ENCODE peak calls at places on chromosome 19, in five cellular contexts. One of them, this sample, is unnamed. For H3K4me1, H3K27me3 and H3K36me3, the result is how much of the 10 kb centered on the place peaks cover.

GRCh38 chr19:51387924-51388389 is at the start of gene LIM2:
- DNase-seq in keratinocyte: no peak
- DNase-seq in CD8-positive, alpha-beta memory T cell: no peak
- DNase-seq in pancreas: no peak
- DNase-seq in left ventricle myocardium inferior: no peak
- DNase-seq in this sample: no peak

GRCh38 chr19:18460313-18460712 is 22.4 kb upstream of the ISYNA1 start:
- DNase-seq in keratinocyte: no peak
- DNase-seq in CD8-positive, alpha-beta memory T cell: no peak
- DNase-seq in pancreas: no peak
- DNase-seq in left ventricle myocardium inferior: peak
- DNase-seq in this sample: peak

GRCh38 chr19:11324079-11324661 is 15.3 kb downstream of the RAB3D start:
- DNase-seq in keratinocyte: no peak
- DNase-seq in CD8-positive, alpha-beta memory T cell: no peak
- DNase-seq in pancreas: peak
- DNase-seq in left ventricle myocardium inferior: peak
- DNase-seq in this sample: no peak

GRCh38 chr19:15529774-15530372 is 21.5 kb downstream of the CYP4F22 start:
- DNase-seq in keratinocyte: no peak
- DNase-seq in CD8-positive, alpha-beta memory T cell: no peak
- DNase-seq in pancreas: no peak
- DNase-seq in left ventricle myocardium inferior: no peak
- DNase-seq in this sample: no peak

GRCh38 chr19:48308695-48309586 is 16.4 kb upstream of the EMP3 start:
- DNase-seq in keratinocyte: no peak
- DNase-seq in CD8-positive, alpha-beta memory T cell: no peak
- DNase-seq in pancreas: no peak
- DNase-seq in left ventricle myocardium inferior: no peak
- DNase-seq in this sample: peak

GRCh38 chr19:19405919-19406877 is 723 bp downstream of the GATAD2A start:
- DNase-seq in keratinocyte: no peak
- DNase-seq in CD8-positive, alpha-beta memory T cell: peak
- DNase-seq in pancreas: peak
- DNase-seq in left ventricle myocardium inferior: peak
- DNase-seq in this sample: peak

GRCh38 chr19:2274185-2274711 is 7.7 kb downstream of the PEAK3 start:
- DNase-seq in keratinocyte: no peak
- DNase-seq in CD8-positive, alpha-beta memory T cell: no peak
- DNase-seq in pancreas: no peak
- DNase-seq in left ventricle myocardium inferior: no peak
- DNase-seq in this sample: no peak

GRCh38 chr19:34731019-34731829 is 2.8 kb upstream of the ZNF181 start:
- DNase-seq in keratinocyte: no peak
- DNase-seq in CD8-positive, alpha-beta memory T cell: no peak
- DNase-seq in pancreas: peak
- DNase-seq in left ventricle myocardium inferior: peak
- DNase-seq in this sample: no peak

GRCh38 chr19:35557539-35558399 is 5.7 kb downstream of the ATP4A start:
- DNase-seq in keratinocyte: no peak
- DNase-seq in CD8-positive, alpha-beta memory T cell: no peak
- DNase-seq in pancreas: peak
- DNase-seq in left ventricle myocardium inferior: peak
- DNase-seq in this sample: peak

GRCh38 chr19:37074111-37074510 is 4.1 kb upstream of the ZNF420 start:
- DNase-seq in keratinocyte: no peak
- DNase-seq in CD8-positive, alpha-beta memory T cell: no peak
- DNase-seq in pancreas: no peak
- DNase-seq in left ventricle myocardium inferior: no peak
- DNase-seq in this sample: no peak

GRCh38 chr19:49801401-49801888 is 11.6 kb downstream of the FUZ start:
- DNase-seq in keratinocyte: no peak
- DNase-seq in CD8-positive, alpha-beta memory T cell: no peak
- DNase-seq in pancreas: no peak
- DNase-seq in left ventricle myocardium inferior: no peak
- DNase-seq in this sample: no peak

GRCh38 chr19:18896421-18896841 is 473 bp upstream of the CERS1 start:
- DNase-seq in keratinocyte: no peak
- DNase-seq in CD8-positive, alpha-beta memory T cell: no peak
- DNase-seq in pancreas: no peak
- DNase-seq in left ventricle myocardium inferior: no peak
- DNase-seq in this sample: no peak

GRCh38 chr19:18775586-18776287 is 15.4 kb downstream of the COMP start:
- DNase-seq in keratinocyte: no peak
- DNase-seq in CD8-positive, alpha-beta memory T cell: no peak
- DNase-seq in pancreas: no peak
- DNase-seq in left ventricle myocardium inferior: no peak
- DNase-seq in this sample: no peak

GRCh38 chr19:44587863-44588752 is 25.3 kb upstream of the IGSF23 start:
- DNase-seq in keratinocyte: peak
- DNase-seq in CD8-positive, alpha-beta memory T cell: no peak
- DNase-seq in pancreas: no peak
- DNase-seq in left ventricle myocardium inferior: no peak
- DNase-seq in this sample: no peak

GRCh38 chr19:56476671-56477428 is at the start of gene ZNF667:
- DNase-seq in keratinocyte: no peak
- DNase-seq in CD8-positive, alpha-beta memory T cell: no peak
- DNase-seq in pancreas: no peak
- DNase-seq in left ventricle myocardium inferior: peak
- DNase-seq in this sample: peak

GRCh38 chr19:45769054-45769782 is at the start of gene SIX5:
- DNase-seq in keratinocyte: peak
- DNase-seq in CD8-positive, alpha-beta memory T cell: peak
- DNase-seq in pancreas: peak
- DNase-seq in left ventricle myocardium inferior: peak
- DNase-seq in this sample: peak

GRCh38 chr19:6071103-6071485 is 39.2 kb downstream of the RFX2 start:
- DNase-seq in keratinocyte: no peak
- DNase-seq in CD8-positive, alpha-beta memory T cell: no peak
- DNase-seq in pancreas: no peak
- DNase-seq in left ventricle myocardium inferior: no peak
- DNase-seq in this sample: peak

GRCh38 chr19:43425567-43426392 is 11.1 kb downstream of the TEX101 start:
- DNase-seq in keratinocyte: no peak
- DNase-seq in CD8-positive, alpha-beta memory T cell: no peak
- DNase-seq in pancreas: peak
- DNase-seq in left ventricle myocardium inferior: no peak
- DNase-seq in this sample: peak

GRCh38 chr19:36441339-36441738 is 22.9 kb upstream of the ZFP82 start:
- DNase-seq in keratinocyte: no peak
- DNase-seq in CD8-positive, alpha-beta memory T cell: no peak
- DNase-seq in pancreas: no peak
- DNase-seq in left ventricle myocardium inferior: no peak
- DNase-seq in this sample: no peak

GRCh38 chr19:2731181-2732117 is 8.4 kb downstream of the SLC39A3 start:
- DNase-seq in keratinocyte: no peak
- DNase-seq in CD8-positive, alpha-beta memory T cell: no peak
- DNase-seq in pancreas: no peak
- DNase-seq in left ventricle myocardium inferior: no peak
- DNase-seq in this sample: no peak

GRCh38 chr19:49409441-49410029 is 13.7 kb downstream of the PTH2 start:
- DNase-seq in keratinocyte: no peak
- DNase-seq in CD8-positive, alpha-beta memory T cell: no peak
- DNase-seq in pancreas: no peak
- DNase-seq in left ventricle myocardium inferior: no peak
- DNase-seq in this sample: no peak

GRCh38 chr19:14318873-14319272 is 62.4 kb upstream of the ADGRE5 start:
- DNase-seq in keratinocyte: no peak
- DNase-seq in CD8-positive, alpha-beta memory T cell: no peak
- DNase-seq in pancreas: no peak
- DNase-seq in left ventricle myocardium inferior: no peak
- DNase-seq in this sample: no peak

GRCh38 chr19:45881909-45882528 is 3.9 kb downstream of the IRF2BP1 start:
- DNase-seq in keratinocyte: no peak
- DNase-seq in CD8-positive, alpha-beta memory T cell: no peak
- DNase-seq in pancreas: peak
- DNase-seq in left ventricle myocardium inferior: no peak
- DNase-seq in this sample: no peak

GRCh38 chr19:28184997-28185396 is 1028.0 kb downstream of the UQCRFS1 start:
- DNase-seq in keratinocyte: no peak
- DNase-seq in CD8-positive, alpha-beta memory T cell: no peak
- DNase-seq in pancreas: no peak
- DNase-seq in left ventricle myocardium inferior: no peak
- DNase-seq in this sample: no peak

GRCh38 chr19:4506449-4507149 is 11.7 kb downstream of the PLIN4 start:
- DNase-seq in keratinocyte: no peak
- DNase-seq in CD8-positive, alpha-beta memory T cell: no peak
- DNase-seq in pancreas: no peak
- DNase-seq in left ventricle myocardium inferior: no peak
- DNase-seq in this sample: peak
- H3K4me1 ChIP-seq in keratinocyte: under half
- H3K4me1 ChIP-seq in CD8-positive, alpha-beta memory T cell: under half
- H3K4me1 ChIP-seq in pancreas: under half
- H3K4me1 ChIP-seq in left ventricle myocardium inferior: half or more
- H3K4me1 ChIP-seq in this sample: under half

DNA sequence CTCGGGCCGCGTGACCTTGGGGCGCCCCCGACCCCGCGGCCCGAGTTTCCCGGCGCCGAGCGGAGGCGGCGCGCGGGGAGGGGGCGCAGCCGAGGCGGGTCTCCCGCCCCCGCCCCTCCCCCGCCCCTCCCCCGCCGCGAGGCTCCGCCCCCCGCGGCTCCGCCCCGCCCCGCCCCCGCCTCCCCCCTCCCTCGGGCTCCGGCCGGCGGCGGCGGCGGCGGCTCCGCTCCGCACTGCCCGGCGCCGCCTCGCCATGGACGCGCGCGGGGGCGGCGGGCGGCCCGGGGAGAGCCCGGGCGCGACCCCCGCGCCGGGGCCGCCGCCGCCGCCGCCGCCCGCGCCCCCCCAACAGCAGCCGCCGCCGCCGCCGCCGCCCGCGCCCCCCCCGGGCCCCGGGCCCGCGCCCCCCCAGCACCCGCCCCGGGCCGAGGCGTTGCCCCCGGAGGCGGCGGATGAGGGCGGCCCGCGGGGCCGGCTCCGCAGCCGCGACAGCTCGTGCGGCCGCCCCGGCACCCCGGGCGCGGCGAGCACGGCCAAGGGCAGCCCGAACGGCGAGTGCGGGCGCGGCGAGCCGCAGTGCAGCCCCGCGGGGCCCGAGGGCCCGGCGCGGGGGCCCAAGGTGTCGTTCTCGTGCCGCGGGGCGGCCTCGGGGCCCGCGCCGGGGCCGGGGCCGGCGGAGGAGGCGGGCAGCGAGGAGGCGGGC is at the start of gene HCN2:
- DNase-seq in keratinocyte: no peak
- DNase-seq in CD8-positive, alpha-beta memory T cell: no peak
- DNase-seq in pancreas: no peak
- DNase-seq in left ventricle myocardium inferior: no peak
- DNase-seq in this sample: peak
- H3K27me3 ChIP-seq in keratinocyte: under half
- H3K27me3 ChIP-seq in CD8-positive, alpha-beta memory T cell: under half
- H3K27me3 ChIP-seq in pancreas: under half
- H3K27me3 ChIP-seq in left ventricle myocardium inferior: half or more
- H3K27me3 ChIP-seq in this sample: under half

GRCh38 chr19:16628984-16629691 is 1.1 kb upstream of the MED26 start:
- DNase-seq in keratinocyte: no peak
- DNase-seq in CD8-positive, alpha-beta memory T cell: no peak
- DNase-seq in pancreas: peak
- DNase-seq in left ventricle myocardium inferior: peak
- DNase-seq in this sample: peak

GRCh38 chr19:16627194-16627927 is 643 bp downstream of the MED26 start:
- DNase-seq in keratinocyte: no peak
- DNase-seq in CD8-positive, alpha-beta memory T cell: no peak
- DNase-seq in pancreas: peak
- DNase-seq in left ventricle myocardium inferior: no peak
- DNase-seq in this sample: no peak

GRCh38 chr19:16628183-16628983 is at the start of gene MED26:
- DNase-seq in keratinocyte: peak
- DNase-seq in CD8-positive, alpha-beta memory T cell: peak
- DNase-seq in pancreas: peak
- DNase-seq in left ventricle myocardium inferior: peak
- DNase-seq in this sample: peak

GRCh38 chr19:16626796-16627193 is 1.2 kb downstream of the MED26 start:
- DNase-seq in keratinocyte: no peak
- DNase-seq in CD8-positive, alpha-beta memory T cell: no peak
- DNase-seq in pancreas: no peak
- DNase-seq in left ventricle myocardium inferior: no peak
- DNase-seq in this sample: no peak

DNA sequence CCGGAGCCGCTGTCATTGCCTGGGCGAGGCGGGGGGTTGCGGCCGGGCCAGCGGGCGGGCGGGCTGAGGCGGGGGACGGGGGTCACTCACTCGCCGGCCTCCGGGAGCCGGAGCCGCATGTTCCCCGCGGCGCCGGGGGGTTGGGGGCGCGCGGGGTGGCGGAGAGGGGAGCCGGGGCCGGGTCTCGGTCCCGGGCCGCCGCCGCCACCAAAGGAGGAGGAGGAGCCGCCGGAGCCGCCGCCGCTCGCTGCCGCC is 149 bp downstream of the MED26 start:
- DNase-seq in keratinocyte: no peak
- DNase-seq in CD8-positive, alpha-beta memory T cell: no peak
- DNase-seq in pancreas: no peak
- DNase-seq in left ventricle myocardium inferior: no peak
- DNase-seq in this sample: no peak
- H3K36me3 ChIP-seq in keratinocyte: under half
- H3K36me3 ChIP-seq in CD8-positive, alpha-beta memory T cell: under half
- H3K36me3 ChIP-seq in pancreas: under half
- H3K36me3 ChIP-seq in left ventricle myocardium inferior: under half
- H3K36me3 ChIP-seq in this sample: under half

DNA sequence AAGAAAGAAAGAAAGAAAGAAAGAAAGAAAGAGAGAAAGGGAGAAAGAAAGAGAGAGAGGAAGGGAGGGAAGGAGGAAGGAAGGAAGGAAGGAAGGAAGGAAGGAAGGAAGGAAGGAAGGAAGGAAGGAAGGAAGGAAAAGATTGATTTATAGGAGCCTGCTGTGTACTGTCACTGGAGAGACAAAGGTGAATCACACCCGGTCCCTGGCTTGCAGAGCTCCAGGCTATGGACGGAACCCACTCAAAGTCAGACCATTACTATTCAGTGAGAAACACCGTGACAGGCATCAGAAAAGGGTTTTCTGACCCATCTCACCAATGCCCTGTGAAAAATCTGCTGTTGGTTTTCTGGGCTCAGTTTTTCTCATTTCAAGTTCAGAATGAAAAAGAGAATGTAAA is 7.3 kb upstream of the CEACAM6 start:
- DNase-seq in keratinocyte: no peak
- DNase-seq in CD8-positive, alpha-beta memory T cell: no peak
- DNase-seq in pancreas: no peak
- DNase-seq in left ventricle myocardium inferior: no peak
- DNase-seq in this sample: no peak
- H3K4me1 ChIP-seq in keratinocyte: under half
- H3K4me1 ChIP-seq in CD8-positive, alpha-beta memory T cell: under half
- H3K4me1 ChIP-seq in pancreas: under half
- H3K4me1 ChIP-seq in left ventricle myocardium inferior: under half
- H3K4me1 ChIP-seq in this sample: under half

DNA sequence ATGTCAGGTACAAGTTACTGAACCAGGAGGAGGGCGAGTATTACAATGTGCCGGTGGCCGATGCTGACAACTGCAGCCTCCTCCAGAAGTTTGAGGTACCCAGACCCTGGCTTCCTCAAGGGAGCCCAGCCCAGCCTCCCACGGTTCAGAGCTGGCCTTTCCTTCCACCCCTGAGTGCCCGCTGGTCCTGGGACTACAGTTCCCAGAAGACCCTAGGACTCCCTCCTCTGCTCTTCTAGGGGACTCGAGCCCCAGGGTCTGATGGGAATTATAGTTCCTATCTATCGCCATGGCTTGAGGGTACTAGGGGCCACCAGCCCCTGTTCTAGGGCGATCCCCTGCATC is 11.0 kb downstream of the PRKCG start:
- DNase-seq in keratinocyte: no peak
- DNase-seq in CD8-positive, alpha-beta memory T cell: no peak
- DNase-seq in pancreas: no peak
- DNase-seq in left ventricle myocardium inferior: no peak
- DNase-seq in this sample: no peak
- H3K27me3 ChIP-seq in keratinocyte: under half
- H3K27me3 ChIP-seq in CD8-positive, alpha-beta memory T cell: under half
- H3K27me3 ChIP-seq in pancreas: under half
- H3K27me3 ChIP-seq in left ventricle myocardium inferior: half or more
- H3K27me3 ChIP-seq in this sample: under half